ENCODE peak calls at places on chromosome 10, in four cellular contexts. O is Calu3, L is thoracic aorta, W is pancreas. Q is an unnamed sample.

GRCh38 chr10:33698028-33698427 is 363.6 kb upstream of the NRP1 start:
- DNase-seq in O (no peak), L (no peak), W (no peak), Q (no peak)

GRCh38 chr10:94747838-94748237 is 14.6 kb upstream of the CYP2C19 start:
- DNase-seq in O (peak), L (no peak), W (no peak), Q (no peak)

GRCh38 chr10:118571123-118571522 is 24.3 kb downstream of the PRLHR start:
- DNase-seq in O (no peak), L (no peak), W (no peak), Q (no peak)

GRCh38 chr10:95363303-95363912 is 72.6 kb upstream of the PDLIM1 start:
- DNase-seq in O (peak), L (no peak), W (no peak), Q (peak)

GRCh38 chr10:101018600-101019439 is 12.1 kb downstream of the PDZD7 start:
- DNase-seq in O (peak), L (peak), W (peak), Q (peak)

GRCh38 chr10:16644146-16644545 is 122.5 kb upstream of the C1QL3 start:
- DNase-seq in O (peak), L (no peak), W (no peak), Q (no peak)

GRCh38 chr10:62788861-62789467 is 15.6 kb upstream of the ADO start:
- DNase-seq in O (no peak), L (no peak), W (no peak), Q (no peak)

GRCh38 chr10:121702351-121703320 is 104.4 kb upstream of the FGFR2 start:
- DNase-seq in O (no peak), L (no peak), W (no peak), Q (no peak)

GRCh38 chr10:29243750-29244149 is 45.1 kb upstream of the LYZL1 start:
- DNase-seq in O (peak), L (no peak), W (peak), Q (no peak)

GRCh38 chr10:132290631-132291030 is 17.1 kb downstream of the STK32C start:
- DNase-seq in O (no peak), L (no peak), W (no peak), Q (no peak)

GRCh38 chr10:1047937-1048336 is 982 bp downstream of the IDI1 start:
- DNase-seq in O (peak), L (no peak), W (no peak), Q (peak)

GRCh38 chr10:70763567-70763966 is 21.6 kb downstream of the TBATA start:
- DNase-seq in O (no peak), L (no peak), W (no peak), Q (no peak)

DNA sequence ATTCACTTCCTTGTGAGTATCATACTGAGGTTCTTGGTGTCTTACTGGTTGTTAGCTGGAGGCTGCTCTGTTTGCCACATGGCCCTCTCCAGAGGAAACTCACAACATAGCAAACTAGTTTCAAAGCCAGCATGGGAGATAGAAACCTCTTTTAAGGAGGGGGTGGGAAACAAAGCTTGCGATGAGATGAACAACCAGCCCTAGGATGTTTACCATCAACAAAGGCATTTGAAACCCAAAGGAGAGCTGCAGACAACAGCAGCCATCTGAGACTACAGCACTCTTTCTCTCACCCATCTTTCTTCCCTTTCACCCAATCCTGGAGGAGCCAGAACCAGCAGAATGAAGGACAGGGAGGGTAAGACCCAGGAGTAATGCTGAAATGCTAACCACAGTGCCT is 182.1 kb downstream of the NEBL start:
- DNase-seq in O (no peak), L (no peak), W (no peak), Q (no peak)
- TF ChIP-seq CTCF in O (no peak), L (no peak), W (no peak), Q (no peak)

GRCh38 chr10:48242160-48242904 is 32.2 kb downstream of the FRMPD2 start:
- DNase-seq in O (no peak), L (no peak), W (no peak), Q (no peak)

GRCh38 chr10:48241301-48241700 is 33.2 kb downstream of the FRMPD2 start:
- DNase-seq in O (no peak), L (no peak), W (no peak), Q (no peak)

GRCh38 chr10:48245977-48246376 is 28.5 kb downstream of the FRMPD2 start:
- DNase-seq in O (no peak), L (no peak), W (no peak), Q (no peak)

GRCh38 chr10:48246501-48246900 is 28.0 kb downstream of the FRMPD2 start:
- DNase-seq in O (no peak), L (no peak), W (no peak), Q (no peak)

DNA sequence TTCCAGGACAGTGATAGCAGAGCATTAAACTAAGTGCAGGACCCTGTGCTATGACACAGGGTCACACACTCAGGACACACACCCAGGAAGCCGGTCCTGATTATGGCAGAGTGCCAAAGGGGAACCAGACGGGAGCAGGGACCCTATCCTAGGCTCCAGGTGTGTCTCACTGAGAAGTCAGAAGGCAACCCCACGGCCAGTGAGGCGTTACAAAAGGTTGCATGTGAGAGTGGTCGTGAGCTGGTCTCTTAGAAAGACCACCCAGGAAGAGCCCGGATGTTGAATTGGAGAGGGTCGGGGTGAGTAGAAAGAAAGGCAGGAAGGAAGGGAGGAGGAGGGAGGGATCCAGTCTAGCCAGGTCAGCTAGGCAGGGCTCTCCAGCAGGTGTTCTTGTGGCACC is 31.0 kb downstream of the FRMPD2 start:
- DNase-seq in O (no peak), L (no peak), W (no peak), Q (no peak)
- TF ChIP-seq CTCF in O (no peak), L (no peak), W (no peak), Q (no peak)

GRCh38 chr10:22752272-22752671 is 37.9 kb upstream of the PIP4K2A start:
- DNase-seq in O (no peak), L (no peak), W (no peak), Q (no peak)
- TF ChIP-seq CTCF in O (no peak), L (no peak), W (no peak), Q (no peak)

GRCh38 chr10:119688033-119688508 is 36.9 kb downstream of the BAG3 start:
- DNase-seq in O (no peak), L (no peak), W (no peak), Q (no peak)
- TF ChIP-seq CTCF in O (no peak), L (no peak), W (no peak), Q (no peak)

GRCh38 chr10:99172130-99172738 is 63.4 kb downstream of the HPSE2 start:
- DNase-seq in O (peak), L (no peak), W (peak), Q (peak)
- TF ChIP-seq CTCF in O (peak), L (peak), W (no peak), Q (peak)

DNA sequence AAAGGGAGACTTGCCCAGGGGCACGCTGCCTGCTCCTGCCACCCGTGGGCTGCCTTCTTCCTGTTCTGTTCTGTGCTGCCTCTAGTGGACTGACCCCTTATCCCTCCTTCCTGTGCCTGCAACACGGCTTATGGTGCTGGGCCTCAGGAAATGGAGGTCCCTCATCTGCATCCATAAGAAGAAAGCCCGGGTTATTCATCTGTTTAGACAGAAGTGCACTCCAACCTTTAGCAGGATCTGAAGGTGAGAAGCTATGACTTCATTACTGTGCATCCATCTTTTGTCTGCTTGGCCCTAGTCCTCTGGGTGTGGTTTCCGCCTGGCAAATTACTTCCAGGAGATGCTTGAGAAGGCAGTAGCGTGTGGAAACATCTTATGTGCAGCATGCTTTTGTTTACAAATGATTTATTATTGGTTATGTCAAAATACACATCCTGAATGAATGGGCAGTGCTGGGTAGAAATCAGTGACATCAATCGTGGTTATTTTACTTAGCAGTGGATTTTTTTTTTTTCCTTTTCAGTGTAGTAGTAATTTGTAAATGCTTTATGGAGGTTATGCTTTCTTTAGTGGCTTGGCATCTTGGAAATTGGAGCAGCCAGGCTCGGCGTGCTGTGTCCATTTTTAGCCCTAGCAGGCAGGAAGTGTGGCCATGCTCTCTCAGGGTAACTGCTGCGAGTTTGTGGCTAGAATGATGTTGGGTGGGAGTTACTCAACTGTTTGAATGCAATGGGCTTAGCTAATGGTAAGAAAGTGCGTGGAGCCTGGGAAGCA is 12.7 kb downstream of the PTPRE start:
- DNase-seq in O (no peak), L (no peak), W (no peak), Q (no peak)
- TF ChIP-seq CTCF in O (no peak), L (peak), W (no peak), Q (no peak)

DNA sequence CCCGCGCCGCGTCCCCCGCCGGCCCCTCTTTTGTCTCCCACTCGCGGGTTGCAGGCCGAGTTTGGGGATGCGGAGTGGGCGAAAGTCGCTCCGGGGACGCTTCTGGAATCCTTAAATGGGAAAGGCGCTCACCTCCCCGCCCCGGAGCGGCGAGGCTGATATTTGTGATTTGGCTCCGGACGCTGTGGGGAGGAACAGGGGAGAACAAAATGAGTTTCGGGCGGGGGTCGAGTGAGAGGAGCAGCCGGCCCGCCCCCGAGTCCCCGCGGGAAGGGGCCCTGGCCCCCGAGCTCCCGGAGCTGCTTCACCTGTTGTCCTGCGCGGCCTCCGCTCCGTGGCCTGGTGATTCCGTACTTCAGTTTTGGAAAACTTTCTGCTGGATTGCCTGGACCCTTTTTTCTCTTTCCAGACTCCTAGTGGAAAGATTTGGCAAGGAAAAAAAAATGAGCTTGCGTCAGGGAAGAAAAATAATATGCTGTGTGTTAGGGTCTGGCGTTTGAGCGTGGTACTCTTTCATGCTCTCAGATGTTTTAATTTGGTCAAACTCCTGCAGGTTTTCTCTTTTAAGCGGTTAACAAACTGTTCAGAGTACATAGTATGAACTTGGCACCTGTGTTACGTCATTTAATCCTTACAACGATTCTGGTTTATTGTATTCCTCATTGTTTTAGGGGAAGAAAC is 831 bp downstream of the BMPR1A start:
- DNase-seq in O (peak), L (no peak), W (no peak), Q (peak)
- TF ChIP-seq CTCF in O (no peak), L (peak), W (no peak), Q (no peak)

GRCh38 chr10:77251297-77252013 is 386.2 kb downstream of the KCNMA1 start:
- DNase-seq in O (peak), L (no peak), W (no peak), Q (peak)
- TF ChIP-seq CTCF in O (peak), L (peak), W (peak), Q (peak)

GRCh38 chr10:104317195-104318095 is 20.8 kb downstream of the ITPRIP start:
- DNase-seq in O (no peak), L (no peak), W (no peak), Q (no peak)
- TF ChIP-seq CTCF in O (no peak), L (no peak), W (no peak), Q (no peak)

GRCh38 chr10:90579602-90580242 is 278.1 kb downstream of the HTR7 start:
- DNase-seq in O (peak), L (no peak), W (no peak), Q (peak)
- TF ChIP-seq CTCF in O (no peak), L (no peak), W (no peak), Q (peak)

Q was measured in endothelial cell.